ENCODE peak calls at places on chromosomes 7 and 10, in eight cellular contexts. One of them, this sample, is unnamed.

GRCh38 chr7:39069886-39070881 is 92.5 kb downstream of the POU6F2 start:
- DNase-seq in upper lobe of left lung: no peak
- DNase-seq in SK-N-SH: no peak
- DNase-seq in ovary: no peak
- DNase-seq in sigmoid colon: no peak
- DNase-seq in transverse colon: no peak
- DNase-seq in K562: no peak
- DNase-seq in A549: no peak
- DNase-seq in this sample: no peak

GRCh38 chr10:119667562-119668328 is 16.6 kb downstream of the BAG3 start:
- DNase-seq in sigmoid colon: peak
- DNase-seq in A549: peak
- DNase-seq in ovary: peak
- DNase-seq in transverse colon: peak
- DNase-seq in SK-N-SH: peak
- DNase-seq in upper lobe of left lung: no peak
- DNase-seq in K562: no peak
- DNase-seq in this sample: peak

GRCh38 chr10:3584926-3585784 is 199.9 kb downstream of the KLF6 start:
- DNase-seq in sigmoid colon: no peak
- DNase-seq in A549: no peak
- DNase-seq in SK-N-SH: no peak
- DNase-seq in upper lobe of left lung: peak
- DNase-seq in K562: no peak
- DNase-seq in ovary: no peak
- DNase-seq in transverse colon: no peak
- DNase-seq in this sample: no peak

GRCh38 chr10:96339956-96340904 is 18.6 kb downstream of the OPALIN start:
- DNase-seq in ovary: peak
- DNase-seq in SK-N-SH: peak
- DNase-seq in A549: peak
- DNase-seq in K562: peak
- DNase-seq in transverse colon: peak
- DNase-seq in upper lobe of left lung: no peak
- DNase-seq in sigmoid colon: no peak
- DNase-seq in this sample: peak

GRCh38 chr10:451021-451471 is 238.4 kb downstream of the DIP2C start:
- DNase-seq in K562: no peak
- DNase-seq in SK-N-SH: no peak
- DNase-seq in upper lobe of left lung: no peak
- DNase-seq in A549: no peak
- DNase-seq in ovary: no peak
- DNase-seq in sigmoid colon: no peak
- DNase-seq in transverse colon: peak
- DNase-seq in this sample: peak

GRCh38 chr10:71868192-71868697 is 17.2 kb upstream of the PSAP start:
- DNase-seq in A549: peak
- DNase-seq in sigmoid colon: peak
- DNase-seq in upper lobe of left lung: no peak
- DNase-seq in transverse colon: peak
- DNase-seq in ovary: no peak
- DNase-seq in K562: peak
- DNase-seq in SK-N-SH: peak
- DNase-seq in this sample: no peak

GRCh38 chr7:30201161-30201666 is 66.4 kb downstream of the MTURN start:
- DNase-seq in SK-N-SH: no peak
- DNase-seq in transverse colon: no peak
- DNase-seq in K562: no peak
- DNase-seq in sigmoid colon: no peak
- DNase-seq in upper lobe of left lung: no peak
- DNase-seq in A549: no peak
- DNase-seq in ovary: no peak
- DNase-seq in this sample: no peak

GRCh38 chr7:157596026-157596425 is 259.2 kb downstream of the DNAJB6 start:
- DNase-seq in A549: no peak
- DNase-seq in sigmoid colon: no peak
- DNase-seq in upper lobe of left lung: no peak
- DNase-seq in K562: no peak
- DNase-seq in transverse colon: no peak
- DNase-seq in ovary: no peak
- DNase-seq in SK-N-SH: no peak
- DNase-seq in this sample: no peak

GRCh38 chr7:140726304-140726703 is 29.8 kb downstream of the NDUFB2 start:
- DNase-seq in K562: no peak
- DNase-seq in upper lobe of left lung: no peak
- DNase-seq in transverse colon: no peak
- DNase-seq in ovary: no peak
- DNase-seq in A549: peak
- DNase-seq in sigmoid colon: no peak
- DNase-seq in SK-N-SH: peak
- DNase-seq in this sample: no peak

GRCh38 chr7:4020086-4020485 is 662.0 kb upstream of the FOXK1 start:
- DNase-seq in SK-N-SH: no peak
- DNase-seq in A549: no peak
- DNase-seq in K562: no peak
- DNase-seq in upper lobe of left lung: no peak
- DNase-seq in transverse colon: no peak
- DNase-seq in sigmoid colon: no peak
- DNase-seq in ovary: no peak
- DNase-seq in this sample: no peak

GRCh38 chr7:119377-120163 is 72.8 kb upstream of the FAM20C start:
- DNase-seq in A549: no peak
- DNase-seq in ovary: peak
- DNase-seq in SK-N-SH: no peak
- DNase-seq in upper lobe of left lung: peak
- DNase-seq in transverse colon: peak
- DNase-seq in sigmoid colon: peak
- DNase-seq in K562: no peak
- DNase-seq in this sample: no peak

GRCh38 chr10:13425397-13425796 is 77.3 kb upstream of the SEPHS1 start:
- DNase-seq in ovary: no peak
- DNase-seq in K562: no peak
- DNase-seq in A549: no peak
- DNase-seq in sigmoid colon: no peak
- DNase-seq in upper lobe of left lung: no peak
- DNase-seq in SK-N-SH: no peak
- DNase-seq in transverse colon: no peak
- DNase-seq in this sample: no peak

GRCh38 chr7:86846494-86847190 is 202.9 kb downstream of the GRM3 start:
- DNase-seq in A549: no peak
- DNase-seq in transverse colon: peak
- DNase-seq in sigmoid colon: no peak
- DNase-seq in SK-N-SH: no peak
- DNase-seq in upper lobe of left lung: no peak
- DNase-seq in ovary: no peak
- DNase-seq in K562: no peak
- DNase-seq in this sample: peak

GRCh38 chr7:155011081-155011480 is 8.2 kb upstream of the PAXIP1 start:
- DNase-seq in upper lobe of left lung: no peak
- DNase-seq in A549: no peak
- DNase-seq in ovary: no peak
- DNase-seq in sigmoid colon: no peak
- DNase-seq in transverse colon: no peak
- DNase-seq in SK-N-SH: no peak
- DNase-seq in K562: no peak
- DNase-seq in this sample: no peak

GRCh38 chr7:48108959-48109847 is 20.1 kb downstream of the UPP1 start:
- DNase-seq in SK-N-SH: no peak
- DNase-seq in upper lobe of left lung: no peak
- DNase-seq in A549: no peak
- DNase-seq in transverse colon: no peak
- DNase-seq in K562: no peak
- DNase-seq in ovary: no peak
- DNase-seq in sigmoid colon: no peak
- DNase-seq in this sample: no peak

GRCh38 chr10:52276982-52277381 is 37.1 kb upstream of the DKK1 start:
- DNase-seq in A549: no peak
- DNase-seq in K562: no peak
- DNase-seq in SK-N-SH: no peak
- DNase-seq in ovary: no peak
- DNase-seq in transverse colon: no peak
- DNase-seq in upper lobe of left lung: no peak
- DNase-seq in sigmoid colon: no peak
- DNase-seq in this sample: no peak

GRCh38 chr7:74535951-74536356 is 82.2 kb downstream of the GTF2IRD1 start:
- DNase-seq in transverse colon: no peak
- DNase-seq in K562: no peak
- DNase-seq in A549: no peak
- DNase-seq in ovary: no peak
- DNase-seq in sigmoid colon: no peak
- DNase-seq in upper lobe of left lung: peak
- DNase-seq in SK-N-SH: no peak
- DNase-seq in this sample: peak
- TF ChIP-seq EP300 in transverse colon: no peak
- TF ChIP-seq EP300 in K562: no peak
- TF ChIP-seq EP300 in A549: no peak
- TF ChIP-seq EP300 in ovary: no peak
- TF ChIP-seq EP300 in sigmoid colon: no peak
- TF ChIP-seq EP300 in upper lobe of left lung: no peak
- TF ChIP-seq EP300 in SK-N-SH: no peak
- TF ChIP-seq EP300 in this sample: no peak

GRCh38 chr10:132446195-132446581 is 49.2 kb downstream of the PWWP2B start:
- DNase-seq in SK-N-SH: no peak
- DNase-seq in ovary: no peak
- DNase-seq in sigmoid colon: no peak
- DNase-seq in transverse colon: no peak
- DNase-seq in A549: no peak
- DNase-seq in K562: no peak
- DNase-seq in upper lobe of left lung: peak
- DNase-seq in this sample: no peak

GRCh38 chr10:132445516-132446194 is 48.7 kb downstream of the PWWP2B start:
- DNase-seq in K562: no peak
- DNase-seq in SK-N-SH: no peak
- DNase-seq in A549: no peak
- DNase-seq in transverse colon: no peak
- DNase-seq in ovary: no peak
- DNase-seq in sigmoid colon: no peak
- DNase-seq in upper lobe of left lung: peak
- DNase-seq in this sample: no peak

GRCh38 chr10:132443605-132443997 is 46.6 kb downstream of the PWWP2B start:
- DNase-seq in K562: peak
- DNase-seq in upper lobe of left lung: peak
- DNase-seq in sigmoid colon: no peak
- DNase-seq in SK-N-SH: peak
- DNase-seq in ovary: peak
- DNase-seq in transverse colon: peak
- DNase-seq in A549: no peak
- DNase-seq in this sample: no peak

GRCh38 chr10:132443998-132444876 is 47.2 kb downstream of the PWWP2B start:
- DNase-seq in sigmoid colon: no peak
- DNase-seq in ovary: no peak
- DNase-seq in A549: no peak
- DNase-seq in K562: peak
- DNase-seq in SK-N-SH: no peak
- DNase-seq in transverse colon: no peak
- DNase-seq in upper lobe of left lung: no peak
- DNase-seq in this sample: no peak

DNA sequence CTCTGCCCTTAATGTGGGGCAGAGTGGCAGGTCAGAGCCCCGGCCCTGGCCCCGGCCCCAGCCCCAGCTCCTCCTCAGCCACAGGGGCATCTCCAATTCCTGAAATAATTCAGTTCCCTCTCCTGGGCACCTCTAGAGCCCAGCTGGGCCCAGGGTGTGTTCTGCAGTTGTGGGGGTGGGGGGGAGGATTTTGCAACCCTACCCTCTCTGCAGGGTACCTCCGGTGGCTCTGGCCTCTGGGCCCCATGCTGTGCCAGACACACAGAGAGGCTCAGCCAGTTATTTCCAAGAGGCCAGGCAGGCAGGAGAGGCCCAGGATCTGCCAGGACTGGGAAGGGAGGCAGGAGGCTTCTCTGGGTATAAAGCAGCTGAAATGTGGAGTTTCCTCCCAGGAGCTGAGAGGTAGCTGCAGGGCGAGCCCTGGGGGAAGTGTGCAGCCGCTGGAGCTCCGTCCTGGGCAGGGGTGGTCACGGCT is 47.9 kb downstream of the PWWP2B start:
- DNase-seq in A549: no peak
- DNase-seq in ovary: no peak
- DNase-seq in upper lobe of left lung: peak
- DNase-seq in SK-N-SH: no peak
- DNase-seq in sigmoid colon: no peak
- DNase-seq in K562: no peak
- DNase-seq in transverse colon: no peak
- DNase-seq in this sample: no peak
- TF ChIP-seq EP300 in A549: no peak
- TF ChIP-seq EP300 in ovary: no peak
- TF ChIP-seq EP300 in upper lobe of left lung: no peak
- TF ChIP-seq EP300 in SK-N-SH: no peak
- TF ChIP-seq EP300 in sigmoid colon: no peak
- TF ChIP-seq EP300 in K562: no peak
- TF ChIP-seq EP300 in transverse colon: no peak
- TF ChIP-seq EP300 in this sample: no peak

DNA sequence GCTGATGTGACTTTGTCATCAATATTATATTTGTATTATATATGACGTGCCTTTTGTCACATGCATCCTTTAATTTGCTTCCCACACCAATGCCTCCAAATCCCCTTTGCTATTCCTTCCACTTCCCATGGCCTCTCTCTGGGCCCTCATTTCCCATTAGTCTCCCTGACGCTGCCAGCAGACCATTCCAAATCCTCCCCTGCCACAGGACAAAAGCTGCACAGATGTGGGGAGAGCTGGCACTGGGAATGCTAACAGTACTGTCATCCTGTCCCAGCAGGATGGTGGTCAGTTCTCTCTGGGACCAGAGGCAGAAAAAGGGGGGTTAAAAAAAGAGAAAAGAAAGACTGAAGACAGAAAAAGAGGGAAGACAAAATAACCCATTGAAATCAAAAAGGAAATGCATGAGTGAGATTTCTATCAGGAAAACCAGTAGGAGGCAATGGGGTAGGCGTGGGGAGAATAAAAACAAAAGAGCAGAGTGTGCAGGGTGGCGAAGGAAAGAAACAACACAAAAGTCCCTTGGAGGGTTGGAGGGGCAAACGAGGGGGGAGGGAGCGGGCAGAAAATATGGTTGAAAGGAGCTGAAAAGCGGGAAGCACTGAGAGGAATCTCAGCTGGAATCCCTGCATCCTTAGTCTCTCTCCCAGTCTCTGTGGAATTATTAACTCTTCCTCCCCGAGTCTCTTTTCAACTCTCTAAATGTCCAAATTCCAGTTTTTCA is 59.2 kb upstream of the PTN start:
- DNase-seq in K562: no peak
- DNase-seq in sigmoid colon: no peak
- DNase-seq in SK-N-SH: no peak
- DNase-seq in transverse colon: no peak
- DNase-seq in upper lobe of left lung: no peak
- DNase-seq in ovary: no peak
- DNase-seq in A549: no peak
- DNase-seq in this sample: no peak
- TF ChIP-seq EP300 in K562: no peak
- TF ChIP-seq EP300 in sigmoid colon: no peak
- TF ChIP-seq EP300 in SK-N-SH: no peak
- TF ChIP-seq EP300 in transverse colon: no peak
- TF ChIP-seq EP300 in upper lobe of left lung: no peak
- TF ChIP-seq EP300 in ovary: no peak
- TF ChIP-seq EP300 in A549: no peak
- TF ChIP-seq EP300 in this sample: no peak

DNA sequence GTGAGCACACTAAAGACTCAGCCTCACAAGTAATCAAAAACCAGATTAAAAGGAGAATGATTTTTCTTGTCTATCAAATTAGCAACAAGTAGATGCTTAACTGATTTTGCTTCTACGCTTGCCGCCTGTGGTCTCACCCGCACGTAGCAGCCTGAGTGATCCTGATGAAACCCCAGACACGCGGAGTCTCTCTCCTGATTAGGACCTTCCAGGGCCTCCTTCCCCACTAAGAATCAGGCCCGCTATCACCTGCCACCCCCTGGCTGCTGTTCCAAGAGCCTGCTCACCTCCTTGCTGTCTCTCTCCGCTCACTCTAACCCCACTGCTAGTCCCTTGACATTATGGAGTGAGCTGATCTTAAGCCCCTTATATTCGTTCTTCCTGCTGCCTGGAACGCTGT is 325.9 kb upstream of the NRP1 start:
- DNase-seq in ovary: no peak
- DNase-seq in K562: no peak
- DNase-seq in transverse colon: no peak
- DNase-seq in SK-N-SH: no peak
- DNase-seq in A549: no peak
- DNase-seq in sigmoid colon: no peak
- DNase-seq in upper lobe of left lung: no peak
- DNase-seq in this sample: no peak
- TF ChIP-seq EP300 in ovary: no peak
- TF ChIP-seq EP300 in K562: no peak
- TF ChIP-seq EP300 in transverse colon: no peak
- TF ChIP-seq EP300 in SK-N-SH: no peak
- TF ChIP-seq EP300 in A549: no peak
- TF ChIP-seq EP300 in sigmoid colon: no peak
- TF ChIP-seq EP300 in upper lobe of left lung: no peak
- TF ChIP-seq EP300 in this sample: no peak